ENCODE peak calls at places on chromosome 7, in seven cellular contexts. T is GM13977, Z is psoas muscle, B is iPS DF 6.9, W is astrocyte of the spinal cord, Y is adrenal gland, O is substantia nigra. X is an unnamed sample.

GRCh38 chr7:8714791-8715190 is 281.4 kb downstream of the NXPH1 start:
- DNase-seq in T (no peak), Z (no peak), B (no peak), W (no peak), Y (peak), O (no peak), X (no peak)

GRCh38 chr7:142813699-142814098 is 41.2 kb upstream of the EPHB6 start:
- DNase-seq in T (no peak), Z (no peak), B (no peak), W (no peak), Y (no peak), O (no peak), X (no peak)

GRCh38 chr7:1536768-1537630 is 6.5 kb downstream of the MAFK start:
- DNase-seq in T (no peak), Z (peak), B (no peak), W (peak), Y (peak), O (peak), X (peak)

GRCh38 chr7:12814797-12815196 is 127.4 kb downstream of the ARL4A start:
- DNase-seq in T (no peak), Z (no peak), B (no peak), W (no peak), Y (no peak), O (no peak), X (no peak)

GRCh38 chr7:151309306-151309705 is 32.3 kb upstream of the NUB1 start:
- DNase-seq in T (no peak), Z (no peak), B (no peak), W (peak), Y (peak), O (no peak), X (peak)

GRCh38 chr7:143205560-143206293 is 16.1 kb upstream of the TAS2R40 start:
- DNase-seq in T (peak), Z (no peak), B (no peak), W (no peak), Y (peak), O (no peak), X (no peak)

GRCh38 chr7:144908324-144908723 is 72.5 kb upstream of the TPK1 start:
- DNase-seq in T (no peak), Z (no peak), B (no peak), W (no peak), Y (no peak), O (no peak), X (no peak)

GRCh38 chr7:112204776-112205347 is 1.3 kb downstream of the DOCK4 start:
- DNase-seq in T (peak), Z (no peak), B (no peak), W (peak), Y (no peak), O (no peak), X (no peak)

GRCh38 chr7:72751978-72752377 is 76.0 kb downstream of the TYW1B start:
- DNase-seq in T (no peak), Z (no peak), B (peak), W (no peak), Y (no peak), O (no peak), X (no peak)

GRCh38 chr7:157044943-157045660 is 34.6 kb upstream of the MNX1 start:
- DNase-seq in T (no peak), Z (no peak), B (no peak), W (no peak), Y (peak), O (no peak), X (no peak)

GRCh38 chr7:151083071-151083823 is at the start of gene TMUB1:
- DNase-seq in T (peak), Z (peak), B (no peak), W (peak), Y (peak), O (peak), X (peak)

GRCh38 chr7:90246184-90246583 is 1.2 kb downstream of the CFAP69 start:
- DNase-seq in T (no peak), Z (no peak), B (peak), W (peak), Y (no peak), O (no peak), X (peak)

GRCh38 chr7:48084727-48085432 is 4.2 kb upstream of the UPP1 start:
- DNase-seq in T (peak), Z (peak), B (no peak), W (peak), Y (peak), O (no peak), X (peak)

GRCh38 chr7:74101061-74101681 is 17.6 kb downstream of the LIMK1 start:
- DNase-seq in T (peak), Z (peak), B (no peak), W (no peak), Y (no peak), O (no peak), X (no peak)

GRCh38 chr7:141654551-141654950 is 47.4 kb downstream of the DENND11 start:
- DNase-seq in T (peak), Z (no peak), B (peak), W (peak), Y (peak), O (peak), X (peak)

GRCh38 chr7:47893238-47893637 is 55.0 kb downstream of the PKD1L1 start:
- DNase-seq in T (no peak), Z (no peak), B (peak), W (no peak), Y (peak), O (no peak), X (no peak)

GRCh38 chr7:6208573-6209328 is 63.7 kb downstream of the CYTH3 start:
- DNase-seq in T (no peak), Z (no peak), B (no peak), W (no peak), Y (no peak), O (no peak), X (no peak)

GRCh38 chr7:145016068-145016467 is 180.2 kb upstream of the TPK1 start:
- DNase-seq in T (no peak), Z (no peak), B (peak), W (no peak), Y (no peak), O (no peak), X (no peak)

GRCh38 chr7:75915416-75916156 is 631 bp downstream of the POR start:
- DNase-seq in T (peak), Z (peak), B (no peak), W (no peak), Y (peak), O (no peak), X (peak)

GRCh38 chr7:139669106-139670061 is 108.4 kb downstream of the HIPK2 start:
- DNase-seq in T (no peak), Z (no peak), B (no peak), W (no peak), Y (no peak), O (no peak), X (no peak)

X was measured in IMR-90.